ENCODE peak calls at places on chromosomes 2 and 18, in five cellular contexts. W, I, T, U and H are unnamed samples.
A peak's percentile ranks its signal among the peaks of the same experiment; 100 is the strongest.

GRCh38 chr2:49936965-49937364 is 782.6 kb upstream of the FSHR start:
- DNase-seq in T (no peak), I (no peak), U (no peak), W (no peak), H (no peak)

GRCh38 chr2:188665196-188665595 is 309.0 kb upstream of the COL3A1 start:
- DNase-seq in I (no peak), U (no peak), T (no peak), W (no peak), H (no peak)

GRCh38 chr2:9152975-9153402 is 53.6 kb upstream of the ASAP2 start:
- DNase-seq in I (no peak), T (no peak), U (no peak), W (no peak), H (no peak)

GRCh38 chr18:32284284-32284683 is 94.4 kb downstream of the MEP1B start:
- DNase-seq in W (no peak), U (no peak), I (no peak), T (no peak), H (no peak)

GRCh38 chr2:219441451-219442205 is 7.0 kb downstream of the SPEG start:
- DNase-seq in U (peak; percentile 62), I (no peak), W (no peak), T (peak; percentile 83), H (peak; percentile 63)

GRCh38 chr2:174195253-174195652 is 53.1 kb downstream of the OLA1 start:
- DNase-seq in W (no peak), T (no peak), U (no peak), I (no peak), H (no peak)

GRCh38 chr2:231640229-231640628 is 47.6 kb downstream of the TEX44 start:
- DNase-seq in I (no peak), T (no peak), U (no peak), W (no peak), H (no peak)

GRCh38 chr2:227865281-227865680 is 6.2 kb upstream of the DAW1 start:
- DNase-seq in T (no peak), U (no peak), W (no peak), I (no peak), H (no peak)

GRCh38 chr2:100140582-100140981 is 1.8 kb downstream of the AFF3 start:
- DNase-seq in W (no peak), U (no peak), I (no peak), T (no peak), H (no peak)

GRCh38 chr2:18435425-18436037 is 124.9 kb downstream of the RDH14 start:
- DNase-seq in T (no peak), U (no peak), W (no peak), I (no peak), H (no peak)

GRCh38 chr18:63567276-63567675 is 19.9 kb upstream of the SERPINB13 start:
- DNase-seq in U (no peak), T (no peak), I (no peak), W (no peak), H (no peak)

GRCh38 chr2:133379159-133379558 is 189.1 kb downstream of the NCKAP5 start:
- DNase-seq in T (no peak), I (no peak), W (peak; percentile 75), U (no peak), H (no peak)

GRCh38 chr2:39837856-39838453 is 58.9 kb upstream of the THUMPD2 start:
- DNase-seq in W (no peak), I (no peak), T (peak; percentile 35), U (peak; percentile 44), H (peak; percentile 41)

GRCh38 chr2:110115291-110116032 is at the start of gene MALL:
- DNase-seq in U (no peak), W (no peak), I (no peak), T (no peak), H (no peak)

GRCh38 chr2:110126086-110126773 is 10.6 kb upstream of the MALL start:
- DNase-seq in I (no peak), T (no peak), W (no peak), U (no peak), H (no peak)

GRCh38 chr18:47113796-47114540 is 36.3 kb downstream of the HDHD2 start:
- DNase-seq in T (no peak), I (no peak), U (no peak), W (peak; percentile 48), H (no peak)

GRCh38 chr2:158998486-158999248 is 30.2 kb downstream of the TANC1 start:
- DNase-seq in U (no peak), I (no peak), W (no peak), T (no peak), H (no peak)

GRCh38 chr2:123609077-123609476 is 416.0 kb upstream of the CNTNAP5 start:
- DNase-seq in T (no peak), U (no peak), W (no peak), I (no peak), H (no peak)

GRCh38 chr2:176172007-176172747 is 15.1 kb downstream of the HOXD3 start:
- DNase-seq in W (no peak), U (no peak), I (no peak), T (no peak), H (no peak)

GRCh38 chr2:143513081-143513480 is 383.9 kb downstream of the ARHGAP15 start:
- DNase-seq in U (peak; percentile 43), W (peak; percentile 25), I (no peak), T (peak; percentile 24), H (peak; percentile 14)

GRCh38 chr2:225010804-225011203 is 31.5 kb downstream of the DOCK10 start:
- DNase-seq in W (peak; percentile 43), T (no peak), I (no peak), U (no peak), H (no peak)

GRCh38 chr18:3747176-3747973 is 297.4 kb downstream of the TGIF1 start:
- DNase-seq in T (no peak), W (no peak), U (no peak), I (no peak), H (no peak)

GRCh38 chr2:100673691-100674485 is 111.1 kb downstream of the PDCL3 start:
- DNase-seq in U (no peak), T (no peak), I (no peak), W (no peak), H (no peak)

GRCh38 chr2:13193900-13194299 is 477.2 kb downstream of the TRIB2 start:
- DNase-seq in T (peak; percentile 13), U (no peak), I (no peak), W (no peak), H (peak; percentile 9)

GRCh38 chr2:96771792-96772618 is 11.3 kb downstream of the CNNM4 start:
- DNase-seq in I (no peak), U (no peak), W (no peak), T (no peak), H (no peak)
- TF ChIP-seq CTCF in I (no peak), U (no peak), W (no peak), T (no peak), H (no peak)

DNA sequence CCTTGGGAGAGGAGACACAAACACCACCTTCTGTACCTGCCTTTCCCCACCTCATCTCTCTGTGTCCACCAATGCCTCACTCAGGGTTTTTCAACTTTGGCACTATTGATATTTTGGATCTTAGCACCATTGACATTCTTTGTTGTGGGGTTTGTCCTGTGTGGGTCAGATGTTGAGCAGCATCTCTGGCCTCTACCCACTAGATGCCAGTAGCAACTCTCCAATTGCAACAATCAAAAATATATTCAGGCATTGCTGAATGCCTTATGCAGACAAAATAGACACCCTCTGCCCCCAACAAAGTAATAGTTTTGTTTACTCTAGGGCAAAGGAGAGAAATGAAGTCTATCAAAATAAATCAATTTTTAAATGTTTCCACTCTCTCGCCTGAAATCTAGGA is 1384.3 kb upstream of the NXPH2 start:
- DNase-seq in T (no peak), I (no peak), W (no peak), U (no peak), H (no peak)
- TF ChIP-seq CTCF in T (no peak), I (no peak), W (no peak), U (no peak), H (no peak)

DNA sequence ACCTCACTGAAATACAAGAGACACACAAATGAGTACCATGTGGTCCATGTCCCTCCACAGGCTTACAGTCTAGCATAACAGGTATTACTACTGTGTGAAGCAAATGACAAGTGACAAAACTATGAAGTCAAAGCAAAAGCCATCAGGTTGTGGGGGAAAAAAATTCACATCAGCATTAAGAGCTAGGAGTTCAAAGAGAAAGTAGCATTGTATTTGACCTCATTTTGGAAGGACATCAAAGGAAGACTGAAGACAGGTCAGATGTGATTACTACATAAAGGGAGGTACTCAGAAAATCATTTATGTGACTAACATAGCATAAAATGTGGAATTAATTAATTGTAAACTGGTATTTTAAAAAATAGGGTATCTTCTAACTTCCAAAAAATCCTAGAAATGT is 224.2 kb downstream of the CDH2 start:
- DNase-seq in W (no peak), U (no peak), I (no peak), T (no peak), H (no peak)
- TF ChIP-seq CTCF in W (no peak), U (no peak), I (no peak), T (no peak), H (no peak)

DNA sequence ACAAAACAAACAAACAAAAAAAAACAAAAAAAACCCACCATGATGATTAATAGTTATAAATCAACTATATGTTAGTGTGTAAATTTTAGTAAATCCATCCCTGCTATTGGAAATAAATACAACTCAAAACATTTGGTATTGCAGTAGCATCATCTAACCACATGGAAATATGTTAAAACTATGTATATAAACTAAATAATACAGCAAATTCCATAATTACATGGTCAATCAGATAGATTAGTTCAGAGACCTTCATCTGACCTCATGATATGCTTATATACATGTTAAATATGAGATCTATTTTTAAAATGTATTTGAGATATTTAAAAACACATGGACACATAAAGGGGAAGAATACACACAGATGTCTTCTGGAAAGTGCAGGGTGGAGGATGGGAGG is 384.2 kb downstream of the TMX3 start:
- DNase-seq in U (no peak), T (no peak), I (no peak), W (no peak), H (no peak)
- TF ChIP-seq CTCF in U (no peak), T (no peak), I (no peak), W (no peak), H (no peak)

GRCh38 chr2:163887182-163887581 is 151.4 kb upstream of the FIGN start:
- DNase-seq in T (no peak), I (no peak), W (no peak), U (no peak), H (no peak)
- TF ChIP-seq CTCF in T (no peak), I (no peak), W (no peak), U (no peak), H (no peak)

GRCh38 chr2:187037310-187037709 is 188.3 kb upstream of the ZSWIM2 start:
- DNase-seq in W (no peak), U (no peak), I (no peak), T (no peak), H (no peak)
- TF ChIP-seq CTCF in W (no peak), U (no peak), I (no peak), T (no peak), H (no peak)

GRCh38 chr2:37415128-37415817 is 70.8 kb downstream of the QPCT start:
- DNase-seq in T (peak; percentile 28), I (no peak), U (no peak), W (no peak), H (no peak)
- TF ChIP-seq CTCF in T (no peak), I (no peak), U (no peak), W (peak; percentile 25), H (peak; percentile 17)

DNA sequence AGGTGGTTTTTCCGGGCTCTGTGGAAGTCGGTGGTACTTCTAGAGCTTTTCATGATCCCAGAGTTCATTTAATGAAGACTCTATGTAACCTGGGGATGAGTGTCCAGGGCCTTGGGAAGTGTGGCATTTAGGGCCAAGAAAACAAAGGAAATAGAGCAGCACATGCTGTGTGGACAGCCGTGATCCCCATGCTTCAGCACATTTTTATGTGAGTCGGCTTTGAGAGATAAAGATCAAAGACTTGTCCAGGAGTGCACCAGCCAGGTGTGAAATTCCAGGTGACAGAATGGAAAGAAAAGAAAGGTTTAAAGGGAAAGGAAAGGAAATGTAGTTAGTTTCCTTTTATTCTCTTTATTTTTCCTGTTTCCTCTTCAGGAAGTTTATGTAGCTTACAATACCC is 258.0 kb upstream of the NRP2 start:
- DNase-seq in U (no peak), T (no peak), I (no peak), W (no peak), H (no peak)
- TF ChIP-seq CTCF in U (no peak), T (no peak), I (no peak), W (no peak), H (no peak)